ENCODE peak calls at places on chromosomes 6 and 20, in six cellular contexts. J is Calu3; D is fibroblast of lung; V is T-helper 1 cell; F is transverse colon; S is activated CD4-positive, CD25-positive, alpha-beta regulatory T cell treated with anti-CD3 and anti-CD28 coated beads, Interleukin-2, amount 50 U/mL, for 16 hours. Y is an unnamed sample.

GRCh38 chr20:48538856-48539255 is 288.9 kb downstream of the PREX1 start:
- DNase-seq in J (no peak), D (peak), V (no peak), F (no peak), S (no peak), Y (no peak)

GRCh38 chr6:152300517-152300916 is 336.6 kb downstream of the SYNE1 start:
- DNase-seq in J (no peak), D (no peak), V (no peak), F (no peak), S (no peak), Y (no peak)

GRCh38 chr6:128284128-128284527 is 236.3 kb downstream of the PTPRK start:
- DNase-seq in J (no peak), D (peak), V (no peak), F (no peak), S (no peak), Y (no peak)

GRCh38 chr20:10447028-10447427 is 11.9 kb downstream of the SLX4IP start:
- DNase-seq in J (peak), D (peak), V (peak), F (peak), S (peak), Y (peak)

GRCh38 chr20:4040283-4041179 is 25.2 kb upstream of the RNF24 start:
- DNase-seq in J (no peak), D (peak), V (no peak), F (peak), S (no peak), Y (no peak)

GRCh38 chr6:159969204-159969912 is 476 bp downstream of the IGF2R start:
- DNase-seq in J (peak), D (peak), V (peak), F (peak), S (no peak), Y (no peak)

GRCh38 chr20:15346657-15347280 is 1009.4 kb upstream of the FLRT3 start:
- DNase-seq in J (no peak), D (no peak), V (no peak), F (no peak), S (no peak), Y (no peak)

GRCh38 chr6:21348462-21349195 is 244.9 kb upstream of the SOX4 start:
- DNase-seq in J (peak), D (peak), V (no peak), F (no peak), S (no peak), Y (no peak)

GRCh38 chr6:41451039-41451438 is 95.1 kb upstream of the FOXP4 start:
- DNase-seq in J (peak), D (no peak), V (no peak), F (no peak), S (no peak), Y (peak)

GRCh38 chr6:6695711-6696048 is 107.2 kb downstream of the LY86 start:
- DNase-seq in J (no peak), D (no peak), V (no peak), F (no peak), S (no peak), Y (peak)

GRCh38 chr20:3739054-3739925 is 6.8 kb downstream of the HSPA12B start:
- DNase-seq in J (no peak), D (no peak), V (no peak), F (no peak), S (no peak), Y (no peak)

Y was measured in COR-L47.